ENCODE peak calls at places on chromosomes 7 and 10, in five cellular contexts. V is dorsolateral prefrontal cortex, S is left ventricle myocardium inferior, K is right lobe of liver, I is heart left ventricle. A is an unnamed sample.

GRCh38 chr10:48762104-48763042 is 77.7 kb downstream of the WDFY4 start:
- DNase-seq in V (no peak), S (no peak), K (no peak), I (no peak), A (no peak)

GRCh38 chr10:48811461-48811860 is 126.8 kb downstream of the WDFY4 start:
- DNase-seq in V (no peak), S (no peak), K (no peak), I (no peak), A (no peak)

GRCh38 chr10:129773359-129773990 is 190.6 kb downstream of the EBF3 start:
- DNase-seq in V (no peak), S (no peak), K (peak), I (no peak), A (no peak)

GRCh38 chr7:29410981-29411380 is 152.7 kb upstream of the PRR15 start:
- DNase-seq in V (no peak), S (no peak), K (no peak), I (no peak), A (no peak)

GRCh38 chr7:74407958-74408357 is 45.7 kb upstream of the GTF2IRD1 start:
- DNase-seq in V (no peak), S (no peak), K (no peak), I (no peak), A (no peak)

GRCh38 chr7:2757361-2757903 is 69.4 kb downstream of the AMZ1 start:
- DNase-seq in V (no peak), S (peak), K (no peak), I (peak), A (peak)

GRCh38 chr7:135510603-135511183 is 791 bp upstream of the CNOT4 start:
- DNase-seq in V (no peak), S (no peak), K (no peak), I (no peak), A (peak)

GRCh38 chr7:98120559-98120958 is 13.9 kb downstream of the LMTK2 start:
- DNase-seq in V (no peak), S (no peak), K (no peak), I (peak), A (no peak)

GRCh38 chr10:43417950-43418768 is 9.2 kb upstream of the HNRNPF start:
- DNase-seq in V (no peak), S (no peak), K (no peak), I (no peak), A (no peak)

GRCh38 chr10:103648951-103649532 is 155.5 kb downstream of the NEURL1 start:
- DNase-seq in V (no peak), S (no peak), K (peak), I (peak), A (no peak)

DNA sequence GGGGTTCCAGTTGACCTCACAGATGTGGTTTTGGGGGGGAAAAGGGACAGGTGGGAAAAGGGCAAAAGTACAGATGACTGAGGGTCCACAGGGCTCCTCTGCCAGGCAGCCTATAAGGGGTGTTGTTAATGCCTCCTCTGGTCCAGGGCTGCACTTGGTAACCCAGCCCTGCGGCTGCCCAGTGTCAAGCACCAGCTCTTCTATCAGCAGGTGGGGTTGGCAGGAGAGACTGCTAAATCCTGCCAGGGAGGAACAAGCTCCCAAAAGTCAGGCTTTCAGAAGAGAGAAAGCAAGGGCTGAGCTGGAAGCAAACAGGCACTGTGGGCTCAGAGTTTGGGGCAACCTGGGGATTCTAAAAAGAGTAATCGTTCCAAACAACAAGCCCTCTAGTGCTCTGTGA is 39.1 kb downstream of the LRRC20 start:
- DNase-seq in V (no peak), S (no peak), K (no peak), I (no peak), A (no peak)
- H3K27ac ChIP-seq in V (no peak), S (peak), K (no peak), I (peak), A (no peak)

DNA sequence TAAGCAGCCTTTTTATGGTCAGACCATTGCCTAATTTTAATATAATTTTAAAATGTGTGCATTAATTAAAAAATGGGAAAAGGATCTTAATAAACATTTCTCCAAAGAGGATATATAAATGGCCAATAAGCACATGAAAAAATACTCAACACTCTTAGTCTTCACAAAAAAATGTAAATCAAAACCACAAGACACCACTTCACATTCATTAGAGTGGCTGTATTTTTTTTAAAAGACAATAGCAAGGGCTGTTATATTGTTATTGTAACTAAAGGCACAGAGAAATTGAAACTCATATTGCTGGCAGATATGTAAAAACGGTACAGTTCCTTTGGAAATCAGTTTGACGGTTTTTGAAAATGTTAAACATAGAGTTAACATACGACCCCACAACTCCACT is 3.2 kb upstream of the CROT start:
- DNase-seq in V (no peak), S (no peak), K (no peak), I (no peak), A (no peak)
- TF ChIP-seq CTCF in V (no peak), S (no peak), K (no peak), I (no peak), A (no peak)

GRCh38 chr7:12731214-12731656 is 43.8 kb downstream of the ARL4A start:
- DNase-seq in V (no peak), S (no peak), K (no peak), I (no peak), A (no peak)
- H3K27ac ChIP-seq in V (no peak), S (peak), K (no peak), I (peak), A (no peak)

DNA sequence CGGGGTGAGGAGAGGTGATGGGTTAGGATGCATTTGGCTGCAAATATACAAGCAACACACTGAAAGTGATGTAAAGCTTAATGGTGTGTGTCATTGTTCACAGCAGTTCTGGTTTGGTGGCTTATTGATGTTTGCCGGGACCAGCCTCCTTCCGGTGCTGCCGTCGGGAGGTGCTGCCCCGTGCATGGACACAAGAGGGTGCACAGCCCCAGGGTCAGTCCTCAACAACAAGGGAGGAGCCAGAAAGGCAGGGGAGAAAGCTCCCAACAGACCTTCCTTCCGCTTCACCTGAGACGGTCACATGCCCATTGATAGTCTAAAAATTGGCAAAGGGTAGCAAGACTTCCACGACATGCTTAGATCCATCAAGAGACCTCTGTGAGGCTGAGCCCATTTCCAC is 9.5 kb downstream of the RNF32 start:
- DNase-seq in V (no peak), S (no peak), K (peak), I (no peak), A (peak)
- TF ChIP-seq CTCF in V (no peak), S (no peak), K (peak), I (no peak), A (peak)

DNA sequence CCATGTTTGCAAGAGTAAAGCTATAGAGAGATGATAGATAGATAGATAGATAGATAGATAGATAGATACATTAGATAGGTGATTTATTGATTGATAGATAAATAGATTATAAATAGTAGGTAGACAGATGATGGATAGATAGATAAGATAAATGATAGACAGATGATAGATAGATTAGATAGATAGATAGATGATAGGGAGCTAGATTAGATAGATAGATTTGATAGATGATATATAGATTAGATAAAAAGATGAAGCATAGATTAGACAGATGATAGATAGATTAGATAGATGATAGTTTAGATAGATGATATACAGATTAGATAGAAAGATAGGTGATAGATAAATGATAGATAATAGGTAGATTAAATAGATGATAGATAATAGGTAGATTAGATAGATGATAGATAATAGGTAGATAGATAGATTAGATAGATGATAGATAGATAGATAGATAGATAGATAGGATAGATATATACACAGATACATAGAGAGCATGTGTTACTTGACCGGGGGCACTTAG is 243.3 kb upstream of the FOXK1 start:
- DNase-seq in V (no peak), S (no peak), K (no peak), I (no peak), A (no peak)
- H3K27ac ChIP-seq in V (no peak), S (peak), K (no peak), I (no peak), A (no peak)

GRCh38 chr7:8702807-8703206 is 269.4 kb downstream of the NXPH1 start:
- DNase-seq in V (no peak), S (no peak), K (no peak), I (no peak), A (no peak)
- TF ChIP-seq CTCF in V (no peak), S (no peak), K (no peak), I (no peak), A (no peak)

GRCh38 chr7:149147072-149147729 is at the start of gene ZNF398:
- DNase-seq in V (peak), S (peak), K (peak), I (peak), A (peak)
- H3K27ac ChIP-seq in V (peak), S (peak), K (peak), I (peak), A (peak)

DNA sequence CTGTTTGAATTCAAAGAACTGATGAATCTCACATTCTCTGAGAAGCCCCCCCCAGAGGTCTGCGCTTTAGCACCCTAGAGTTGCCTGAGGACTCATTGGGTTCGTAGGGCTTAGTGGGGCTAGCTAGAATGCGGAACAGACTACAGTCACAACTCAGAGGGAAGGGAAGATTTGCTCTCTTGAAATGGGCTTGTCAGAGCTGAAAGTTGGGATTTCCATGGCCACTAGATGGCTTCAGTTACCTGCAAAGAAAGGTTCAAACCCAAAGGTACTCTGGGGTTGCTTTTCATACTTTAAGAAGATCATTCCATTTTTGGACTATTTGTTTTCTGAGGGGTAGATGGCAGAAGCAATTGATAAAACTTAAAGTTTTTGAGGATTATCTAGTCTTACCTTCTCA is 205.0 kb downstream of the BBS9 start:
- DNase-seq in V (no peak), S (no peak), K (no peak), I (no peak), A (peak)
- TF ChIP-seq CTCF in V (no peak), S (peak), K (peak), I (no peak), A (peak)

GRCh38 chr10:90871279-90871760 is 454 bp upstream of the RPP30 start:
- DNase-seq in V (peak), S (no peak), K (no peak), I (peak), A (peak)

GRCh38 chr10:90871761-90872647 is at the start of gene RPP30:
- DNase-seq in V (peak), S (peak), K (peak), I (peak), A (peak)

GRCh38 chr10:90872648-90873020 is 860 bp downstream of the RPP30 start:
- DNase-seq in V (no peak), S (no peak), K (no peak), I (no peak), A (no peak)
- H3K27ac ChIP-seq in V (no peak), S (no peak), K (no peak), I (no peak), A (peak)

GRCh38 chr10:81013771-81014170 is 476.1 kb downstream of the SH2D4B start:
- DNase-seq in V (no peak), S (no peak), K (no peak), I (no peak), A (no peak)
- TF ChIP-seq CTCF in V (no peak), S (no peak), K (no peak), I (no peak), A (no peak)

A was measured in hepatocyte.